ENCODE peak calls at places on chromosomes 5 and 9, in four cellular contexts. B, Z, S and N are unnamed samples.

GRCh38 chr9:75891277-75892167 is 1.0 kb downstream of the PCSK5 start:
- DNase-seq in B (peak; percentile 56), Z (no peak), S (peak; percentile 8), N (peak; percentile 16)

GRCh38 chr5:150487199-150488061 is 20.5 kb upstream of the NDST1 start:
- DNase-seq in B (peak; percentile 51), Z (no peak), S (peak; percentile 34), N (peak; percentile 60)

GRCh38 chr5:6745706-6746217 is 32.5 kb downstream of the TENT4A start:
- DNase-seq in B (peak; percentile 80), Z (no peak), S (peak; percentile 79), N (peak; percentile 74)

GRCh38 chr5:151459680-151460079 is 12.3 kb downstream of the SLC36A1 start:
- DNase-seq in B (peak; percentile 49), Z (no peak), S (peak; percentile 58), N (no peak)

GRCh38 chr5:76657683-76658311 is 34.6 kb upstream of the F2RL2 start:
- DNase-seq in B (peak; percentile 79), Z (no peak), S (no peak), N (no peak)

GRCh38 chr9:131727184-131727785 is 12.6 kb downstream of the RAPGEF1 start:
- DNase-seq in B (no peak), Z (no peak), S (peak; percentile 24), N (peak; percentile 36)

GRCh38 chr5:147746986-147747385 is 35.5 kb downstream of the JAKMIP2 start:
- DNase-seq in B (no peak), Z (no peak), S (no peak), N (no peak)

GRCh38 chr5:137201876-137202275 is 297.2 kb downstream of the SPOCK1 start:
- DNase-seq in B (peak; percentile 88), Z (no peak), S (peak; percentile 59), N (peak; percentile 60)

GRCh38 chr5:133396187-133396621 is 216.1 kb downstream of the FSTL4 start:
- DNase-seq in B (no peak), Z (no peak), S (no peak), N (no peak)